ENCODE peak calls at places on chromosomes 12 and 14, in ten cellular contexts. M, X, K, G, A, N, O, D, I and R are unnamed samples. For H3K4me1, the result is how much of the 10 kb centered on the place peaks cover.

GRCh38 chr14:69633238-69633637 is 21.8 kb downstream of the SUSD6 start:
- DNase-seq in X (no peak), A (no peak), N (no peak), G (no peak), D (no peak), K (no peak), O (no peak), M (no peak), I (no peak), R (no peak)

GRCh38 chr12:5573390-5573789 is 141.5 kb downstream of the NTF3 start:
- DNase-seq in O (no peak), K (no peak), D (no peak), X (no peak), M (no peak), N (no peak), I (no peak), A (no peak), G (no peak), R (no peak)

GRCh38 chr14:57747036-57747435 is 118.9 kb downstream of the SLC35F4 start:
- DNase-seq in X (no peak), D (peak), K (no peak), N (peak), O (no peak), M (no peak), A (no peak), I (no peak), G (no peak), R (peak)

GRCh38 chr12:53695148-53696138 is 19.6 kb upstream of the ATP5MC2 start:
- DNase-seq in D (peak), G (peak), K (peak), O (no peak), I (no peak), A (no peak), X (no peak), N (no peak), M (no peak), R (peak)

GRCh38 chr14:29895591-29896043 is 32.0 kb downstream of the PRKD1 start:
- DNase-seq in K (peak), I (no peak), D (no peak), G (peak), O (no peak), M (no peak), X (no peak), A (no peak), N (no peak), R (no peak)

GRCh38 chr12:28378749-28379148 is 188.5 kb downstream of the CCDC91 start:
- DNase-seq in M (no peak), I (no peak), O (no peak), D (no peak), A (no peak), K (no peak), X (no peak), N (no peak), G (no peak), R (no peak)

GRCh38 chr14:52077261-52077984 is 8.6 kb upstream of the NID2 start:
- DNase-seq in G (no peak), D (no peak), N (no peak), O (no peak), K (no peak), A (no peak), M (no peak), X (no peak), I (no peak), R (no peak)

GRCh38 chr14:77580964-77581505 is 35.4 kb downstream of the SPTLC2 start:
- DNase-seq in N (no peak), A (peak), O (peak), X (no peak), M (no peak), D (no peak), K (peak), I (no peak), G (no peak), R (no peak)

GRCh38 chr14:50800032-50800431 is 30.9 kb downstream of the NIN start:
- DNase-seq in X (no peak), A (no peak), N (no peak), G (no peak), K (no peak), O (no peak), M (no peak), I (no peak), D (no peak), R (no peak)

GRCh38 chr12:94095618-94096017 is 52.8 kb upstream of the PLXNC1 start:
- DNase-seq in A (no peak), O (no peak), M (no peak), N (no peak), I (no peak), D (no peak), G (no peak), K (no peak), X (no peak), R (no peak)

GRCh38 chr14:74048291-74048690 is 29.1 kb downstream of the BBOF1 start:
- DNase-seq in M (no peak), O (no peak), N (no peak), K (peak), X (no peak), D (no peak), A (no peak), I (peak), G (no peak), R (no peak)

GRCh38 chr12:124727244-124727673 is 136.4 kb downstream of the SCARB1 start:
- DNase-seq in M (peak), I (no peak), X (peak), D (peak), K (no peak), N (peak), O (no peak), A (no peak), G (peak), R (peak)

GRCh38 chr12:120225200-120225558 is 24.3 kb upstream of the RPLP0 start:
- DNase-seq in I (no peak), N (no peak), D (peak), A (no peak), K (peak), X (no peak), G (no peak), M (no peak), O (no peak), R (peak)

GRCh38 chr12:119649202-119649808 is 18.6 kb upstream of the PRKAB1 start:
- DNase-seq in I (peak), M (no peak), X (no peak), G (no peak), K (no peak), A (no peak), D (no peak), O (no peak), N (no peak), R (no peak)

GRCh38 chr14:68403191-68403781 is 389.6 kb downstream of the ZFP36L1 start:
- DNase-seq in X (no peak), K (no peak), I (no peak), O (no peak), A (no peak), G (no peak), D (no peak), N (no peak), M (no peak), R (no peak)

GRCh38 chr14:81464253-81465001 is 64.3 kb upstream of the STON2 start:
- DNase-seq in K (peak), O (peak), X (peak), D (peak), N (peak), G (no peak), I (peak), A (peak), M (no peak), R (peak)

GRCh38 chr14:79254069-79254775 is 957.1 kb downstream of the DIO2 start:
- DNase-seq in M (no peak), X (no peak), I (no peak), G (no peak), O (no peak), K (no peak), A (no peak), D (no peak), N (no peak), R (no peak)

GRCh38 chr12:49887536-49888401 is 15.9 kb downstream of the FAIM2 start:
- DNase-seq in G (no peak), N (no peak), M (no peak), K (no peak), A (no peak), X (no peak), D (no peak), O (no peak), I (no peak), R (peak)

GRCh38 chr12:130664252-130664651 is 51.8 kb downstream of the RIMBP2 start:
- DNase-seq in G (no peak), N (no peak), D (no peak), X (no peak), M (no peak), A (no peak), I (no peak), K (no peak), O (no peak), R (no peak)

GRCh38 chr12:23259558-23259957 is 634.6 kb downstream of the ETNK1 start:
- DNase-seq in I (no peak), M (no peak), N (no peak), X (no peak), G (no peak), A (no peak), O (no peak), D (no peak), K (no peak), R (no peak)

GRCh38 chr12:106673151-106673550 is 90.3 kb downstream of the RFX4 start:
- DNase-seq in K (no peak), N (no peak), O (no peak), X (no peak), G (no peak), D (no peak), I (no peak), M (no peak), A (no peak), R (no peak)

GRCh38 chr12:19970116-19970515 is 398.2 kb upstream of the PDE3A start:
- DNase-seq in O (no peak), K (no peak), I (no peak), D (no peak), N (no peak), G (no peak), M (no peak), X (no peak), A (no peak), R (no peak)

GRCh38 chr12:65570451-65571130 is 253.7 kb upstream of the HMGA2 start:
- DNase-seq in O (no peak), M (no peak), N (no peak), G (no peak), K (no peak), A (no peak), X (no peak), D (no peak), I (no peak), R (no peak)

GRCh38 chr12:65565601-65566560 is 258.4 kb upstream of the HMGA2 start:
- DNase-seq in N (no peak), I (no peak), A (no peak), X (no peak), M (no peak), O (no peak), K (peak), G (no peak), D (no peak), R (no peak)

GRCh38 chr12:65566776-65567175 is 257.5 kb upstream of the HMGA2 start:
- DNase-seq in I (no peak), D (no peak), O (no peak), M (no peak), X (no peak), K (no peak), G (no peak), N (no peak), A (no peak), R (no peak)

GRCh38 chr12:65567820-65568219 is 256.5 kb upstream of the HMGA2 start:
- DNase-seq in D (no peak), N (no peak), A (no peak), I (no peak), K (no peak), G (no peak), O (no peak), X (no peak), M (no peak), R (no peak)

GRCh38 chr12:65568517-65568916 is 255.8 kb upstream of the HMGA2 start:
- DNase-seq in N (no peak), G (no peak), D (no peak), K (no peak), M (no peak), X (no peak), A (no peak), I (no peak), O (no peak), R (no peak)
- H3K4me1 ChIP-seq in N (under half), G (under half), D (under half), K (under half), M (under half), X (under half), A (under half), I (under half), O (under half), R (under half)

GRCh38 chr14:106317593-106317992 is 791.2 kb downstream of the TMEM121 start:
- DNase-seq in D (no peak), K (no peak), N (no peak), M (no peak), X (no peak), A (no peak), O (no peak), I (no peak), G (no peak), R (no peak)
- H3K4me1 ChIP-seq in D (under half), K (under half), N (under half), M (under half), X (under half), A (under half), O (under half), I (under half), G (under half), R (under half)

GRCh38 chr12:553216-554000 is 93.7 kb downstream of the B4GALNT3 start:
- DNase-seq in A (no peak), K (no peak), D (no peak), N (no peak), M (no peak), X (peak), O (peak), G (no peak), I (peak), R (no peak)
- H3K4me1 ChIP-seq in A (under half), K (under half), D (under half), N (under half), M (under half), X (under half), O (under half), G (under half), I (under half), R (under half)

GRCh38 chr14:99789581-99789980 is 3.6 kb upstream of the EML1 start:
- DNase-seq in X (no peak), O (no peak), I (no peak), A (no peak), D (no peak), M (no peak), K (no peak), N (no peak), G (no peak), R (no peak)

GRCh38 chr14:99790201-99790977 is 2.8 kb upstream of the EML1 start:
- DNase-seq in G (no peak), O (no peak), I (no peak), X (no peak), M (no peak), N (no peak), A (no peak), D (no peak), K (no peak), R (no peak)

GRCh38 chr14:99790978-99791376 is 2.2 kb upstream of the EML1 start:
- DNase-seq in A (no peak), K (no peak), G (peak), O (no peak), D (no peak), I (no peak), N (no peak), X (no peak), M (peak), R (no peak)

GRCh38 chr14:99786423-99787051 is 6.7 kb upstream of the EML1 start:
- DNase-seq in X (no peak), K (no peak), G (no peak), N (no peak), A (no peak), I (no peak), O (no peak), M (no peak), D (no peak), R (no peak)

DNA sequence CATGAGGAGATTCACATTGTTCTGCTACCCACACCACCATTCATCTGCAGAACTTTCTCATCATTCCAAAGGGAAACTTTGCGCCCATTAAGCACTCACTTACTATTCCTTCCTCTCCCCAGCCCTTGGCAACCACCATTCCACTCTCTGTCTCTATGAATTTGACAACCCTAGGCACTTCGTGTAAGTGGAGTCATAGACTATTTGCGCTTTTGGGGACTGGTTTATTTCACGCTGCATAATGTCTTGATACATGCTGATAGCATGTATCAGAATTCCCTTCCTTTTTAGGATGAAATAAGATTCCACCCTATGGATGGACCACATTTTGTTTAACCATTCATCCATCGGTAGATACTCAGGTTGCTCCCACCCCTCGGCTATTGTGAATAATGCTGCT is 4.5 kb upstream of the EML1 start:
- DNase-seq in I (no peak), N (no peak), D (no peak), O (no peak), K (no peak), G (no peak), X (no peak), A (no peak), M (no peak), R (no peak)
- H3K4me1 ChIP-seq in I (under half), N (under half), D (under half), O (under half), K (under half), G (under half), X (under half), A (under half), M (under half), R (under half)

DNA sequence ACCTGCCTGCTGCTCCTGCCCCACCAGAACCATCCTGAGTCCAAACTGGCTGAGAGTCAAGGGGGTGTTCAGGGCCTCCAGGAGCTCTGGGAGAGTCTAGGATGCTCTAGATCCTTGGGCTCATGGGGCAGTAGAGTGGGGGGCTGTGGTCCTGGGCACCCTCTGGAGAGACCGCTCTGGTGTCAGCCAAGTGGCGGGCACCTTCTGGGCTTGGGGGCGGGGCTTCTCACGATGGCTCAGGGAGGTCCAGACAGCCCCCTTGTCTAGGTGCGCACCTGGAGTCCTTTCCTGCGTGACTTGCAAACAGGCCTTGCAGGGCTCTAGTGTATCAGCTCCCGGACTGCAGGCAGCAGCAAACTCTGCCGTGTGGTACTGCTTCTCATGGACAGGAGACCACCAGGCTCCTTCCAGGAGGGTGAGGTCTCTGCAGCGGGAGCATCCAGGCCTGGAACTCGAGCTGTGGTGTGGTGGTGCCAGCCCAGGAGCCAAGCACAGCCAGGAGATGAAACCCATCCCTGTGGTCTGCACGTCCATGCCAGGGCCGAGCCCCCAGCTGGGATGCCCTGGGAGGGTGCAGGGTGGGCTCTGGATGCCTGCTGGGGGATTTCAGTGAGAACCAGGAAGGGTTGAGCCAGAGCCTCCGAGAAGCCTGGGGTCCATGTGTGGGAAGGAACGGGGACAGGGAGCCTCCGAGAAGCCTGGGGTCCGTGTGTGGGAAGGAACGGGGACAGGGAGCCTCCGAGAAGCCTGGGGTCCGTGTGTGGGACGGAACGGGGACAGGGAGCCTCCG is 15.1 kb downstream of the PACS2 start:
- DNase-seq in D (no peak), K (no peak), O (no peak), M (no peak), X (no peak), A (no peak), N (no peak), G (no peak), I (no peak), R (no peak)
- H3K4me1 ChIP-seq in D (under half), K (under half), O (under half), M (under half), X (under half), A (under half), N (under half), G (under half), I (under half), R (under half)

DNA sequence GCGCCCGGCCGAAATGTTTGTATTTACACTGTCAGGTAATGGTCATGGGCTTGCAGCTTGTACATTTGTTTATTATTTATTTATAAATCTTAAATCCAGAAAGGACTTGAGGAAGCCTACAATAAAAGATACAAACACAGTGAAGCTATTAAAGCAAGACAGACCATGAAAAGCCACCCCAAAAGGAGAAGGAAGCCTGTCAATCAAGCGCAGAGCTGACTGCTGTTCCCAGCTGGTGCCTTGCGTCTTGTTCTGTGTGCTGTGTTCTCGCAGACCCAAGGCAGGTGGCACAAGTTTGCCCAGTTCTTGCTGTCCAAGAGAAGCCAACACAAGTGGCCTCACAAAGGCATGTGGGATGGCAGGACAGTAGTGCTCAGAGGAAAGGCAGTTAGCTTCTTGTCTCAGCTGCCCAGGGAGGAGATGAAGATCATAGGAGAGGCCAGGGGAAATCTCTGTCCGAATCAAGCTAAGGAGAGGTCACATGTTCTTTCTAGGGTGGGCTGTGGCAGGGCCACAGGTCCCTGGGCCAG is 73.2 kb downstream of the SLC25A47 start:
- DNase-seq in M (no peak), K (no peak), X (no peak), I (no peak), O (no peak), D (no peak), A (no peak), G (no peak), N (no peak), R (no peak)
- H3K4me1 ChIP-seq in M (under half), K (under half), X (under half), I (under half), O (under half), D (under half), A (under half), G (under half), N (under half), R (under half)

GRCh38 chr12:51910168-51910567 is 2.9 kb downstream of the ACVRL1 start:
- DNase-seq in K (no peak), X (no peak), A (no peak), M (no peak), I (no peak), G (peak), N (no peak), D (no peak), O (no peak), R (no peak)
- H3K4me1 ChIP-seq in K (under half), X (under half), A (under half), M (under half), I (under half), G (half or more), N (half or more), D (under half), O (under half), R (under half)

GRCh38 chr12:47884501-47884900 is 20.3 kb downstream of the VDR start:
- DNase-seq in M (no peak), D (no peak), X (no peak), N (no peak), I (no peak), O (no peak), G (no peak), A (no peak), K (no peak), R (no peak)
- H3K4me1 ChIP-seq in M (under half), D (under half), X (under half), N (under half), I (half or more), O (under half), G (under half), A (half or more), K (under half), R (under half)

DNA sequence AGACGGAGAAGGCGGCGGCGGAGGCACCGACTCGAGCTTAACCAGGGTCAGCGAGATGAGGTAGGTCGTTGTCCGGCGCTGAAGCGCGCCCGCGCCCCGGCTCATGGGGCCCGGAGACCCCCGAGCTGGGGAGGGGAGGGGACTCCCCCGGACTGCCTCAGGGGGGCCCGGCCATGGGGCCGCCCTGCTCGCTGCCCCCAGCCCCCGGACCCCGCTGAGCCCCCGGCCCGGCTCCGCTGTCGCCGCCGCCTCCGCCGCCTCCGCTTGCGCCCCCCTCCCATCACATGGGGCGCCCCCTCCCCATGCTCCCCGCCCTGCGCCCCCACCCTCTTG is 434 bp downstream of the AGAP2 start:
- DNase-seq in D (no peak), N (no peak), K (no peak), M (no peak), A (no peak), G (no peak), O (no peak), I (no peak), X (no peak), R (no peak)
- H3K4me1 ChIP-seq in D (under half), N (under half), K (under half), M (under half), A (under half), G (under half), O (under half), I (under half), X (under half), R (under half)